ENCODE peak calls at places on chromosomes 6 and 20, in nine cellular contexts. N, M, F, Y, J, U, B, P and E are unnamed samples.

GRCh38 chr6:99603421-99604160 is 3.0 kb upstream of the PRDM13 start:
- DNase-seq in N (no peak), M (no peak), F (no peak), Y (peak), J (no peak), U (no peak), B (no peak), P (peak), E (no peak)

GRCh38 chr20:15759546-15760216 is 813.6 kb downstream of the KIF16B start:
- DNase-seq in N (no peak), M (no peak), F (no peak), Y (no peak), J (peak), U (no peak), B (no peak), P (no peak), E (no peak)

GRCh38 chr20:5127204-5127858 is 523 bp downstream of the CDS2 start:
- DNase-seq in N (no peak), M (peak), F (peak), Y (peak), J (no peak), U (no peak), B (peak), P (peak), E (no peak)

GRCh38 chr6:159654483-159655098 is 38.5 kb downstream of the SOD2 start:
- DNase-seq in N (no peak), M (no peak), F (peak), Y (peak), J (peak), U (peak), B (no peak), P (no peak), E (peak)

GRCh38 chr6:97240222-97240621 is 42.8 kb downstream of the MMS22L start:
- DNase-seq in N (peak), M (no peak), F (no peak), Y (peak), J (peak), U (no peak), B (no peak), P (no peak), E (peak)

GRCh38 chr20:46699651-46700359 is 9.6 kb upstream of the SLC2A10 start:
- DNase-seq in N (peak), M (no peak), F (no peak), Y (peak), J (no peak), U (no peak), B (no peak), P (peak), E (no peak)

GRCh38 chr6:154882107-154882506 is 113.0 kb upstream of the TIAM2 start:
- DNase-seq in N (no peak), M (no peak), F (no peak), Y (peak), J (no peak), U (no peak), B (no peak), P (no peak), E (no peak)

GRCh38 chr6:156852147-156852857 is 75.1 kb downstream of the ARID1B start:
- DNase-seq in N (no peak), M (no peak), F (peak), Y (no peak), J (no peak), U (no peak), B (no peak), P (no peak), E (no peak)

GRCh38 chr6:5580736-5581568 is 319.6 kb downstream of the FARS2 start:
- DNase-seq in N (no peak), M (no peak), F (no peak), Y (no peak), J (no peak), U (no peak), B (no peak), P (no peak), E (no peak)

GRCh38 chr6:107114872-107115694 is at the start of gene BEND3:
- DNase-seq in N (no peak), M (peak), F (peak), Y (no peak), J (no peak), U (no peak), B (peak), P (peak), E (no peak)

GRCh38 chr20:38635721-38636285 is 34.2 kb downstream of the ARHGAP40 start:
- DNase-seq in N (peak), M (no peak), F (no peak), Y (peak), J (no peak), U (no peak), B (no peak), P (no peak), E (peak)

GRCh38 chr20:31602779-31603441 is 2.2 kb upstream of the ID1 start:
- DNase-seq in N (peak), M (no peak), F (peak), Y (peak), J (no peak), U (peak), B (peak), P (peak), E (no peak)

GRCh38 chr6:70099732-70100131 is 203.2 kb downstream of the COL9A1 start:
- DNase-seq in N (no peak), M (no peak), F (no peak), Y (no peak), J (no peak), U (no peak), B (no peak), P (no peak), E (no peak)

GRCh38 chr6:23228439-23229024 is 659.2 kb downstream of the HDGFL1 start:
- DNase-seq in N (peak), M (no peak), F (no peak), Y (no peak), J (no peak), U (no peak), B (no peak), P (peak), E (no peak)

GRCh38 chr6:88997365-88997764 is 33.9 kb upstream of the RNGTT start:
- DNase-seq in N (no peak), M (no peak), F (no peak), Y (no peak), J (no peak), U (no peak), B (no peak), P (no peak), E (no peak)

GRCh38 chr6:113276631-113277030 is 580.5 kb upstream of the MARCKS start:
- DNase-seq in N (no peak), M (no peak), F (no peak), Y (no peak), J (no peak), U (no peak), B (no peak), P (no peak), E (no peak)

GRCh38 chr6:81800666-81801065 is 48.2 kb upstream of the TENT5A start:
- DNase-seq in N (no peak), M (no peak), F (no peak), Y (no peak), J (no peak), U (no peak), B (no peak), P (no peak), E (no peak)

GRCh38 chr6:33410711-33411631 is at the start of gene PHF1:
- DNase-seq in N (peak), M (no peak), F (no peak), Y (peak), J (no peak), U (peak), B (no peak), P (no peak), E (no peak)

GRCh38 chr6:117167520-117168271 is 97.7 kb upstream of the VGLL2 start:
- DNase-seq in N (no peak), M (no peak), F (no peak), Y (no peak), J (no peak), U (peak), B (no peak), P (peak), E (peak)

GRCh38 chr20:39381598-39381997 is 419.5 kb downstream of the DHX35 start:
- DNase-seq in N (no peak), M (no peak), F (no peak), Y (no peak), J (no peak), U (no peak), B (no peak), P (peak), E (no peak)

GRCh38 chr20:40563296-40563950 is 125.6 kb downstream of the MAFB start:
- DNase-seq in N (peak), M (peak), F (no peak), Y (peak), J (no peak), U (no peak), B (no peak), P (no peak), E (no peak)

GRCh38 chr6:75602164-75602896 is 650 bp downstream of the SENP6 start:
- DNase-seq in N (peak), M (peak), F (peak), Y (peak), J (no peak), U (peak), B (peak), P (peak), E (no peak)

GRCh38 chr20:53829706-53830521 is 236.3 kb upstream of the ZNF217 start:
- DNase-seq in N (peak), M (no peak), F (peak), Y (peak), J (peak), U (peak), B (no peak), P (no peak), E (no peak)
- H3K4me3 ChIP-seq in N (peak), M (peak), F (peak), Y (peak), J (peak), U (peak), B (peak), P (no peak), E (no peak)

DNA sequence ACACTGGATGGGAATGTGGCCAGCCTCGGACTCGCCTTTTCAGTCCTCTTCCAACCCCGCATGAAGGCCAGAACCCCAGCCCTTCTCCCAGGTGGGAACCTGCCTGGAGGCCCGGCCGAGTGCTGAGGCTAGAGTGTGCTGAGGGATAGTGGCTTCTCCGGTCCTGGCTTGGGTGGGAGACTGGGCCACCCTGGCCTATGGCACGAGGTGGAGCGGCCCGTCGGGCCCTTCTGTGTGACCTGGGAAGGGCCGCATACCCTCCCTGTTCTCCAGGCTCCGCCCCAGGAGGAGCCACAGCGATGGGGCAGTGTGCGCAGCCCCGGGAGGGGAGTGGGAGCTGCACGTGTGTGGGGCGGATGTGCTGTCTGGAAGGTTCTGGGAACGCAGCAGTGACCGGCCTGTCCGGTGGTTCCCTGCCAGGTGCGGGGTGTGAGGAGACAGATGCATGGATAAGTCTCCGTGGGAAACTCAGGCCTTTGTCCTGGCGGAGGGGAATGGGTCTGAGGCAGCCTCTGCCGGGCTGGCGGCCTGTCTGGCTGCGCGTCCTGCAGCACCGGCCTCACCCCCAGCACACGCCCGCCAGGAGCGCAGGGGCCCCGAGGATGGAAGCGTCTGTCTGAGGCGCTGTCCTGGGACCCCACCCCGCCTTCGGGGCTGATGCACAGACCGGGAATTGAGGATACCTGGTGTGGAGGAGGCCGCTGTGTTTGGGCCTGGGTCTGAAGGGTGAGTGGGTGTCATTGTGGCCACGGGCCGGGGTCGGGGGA is 1.1 kb upstream of the BHLHE23 start:
- DNase-seq in N (no peak), M (no peak), F (no peak), Y (no peak), J (no peak), U (no peak), B (no peak), P (peak), E (no peak)
- H3K4me3 ChIP-seq in N (no peak), M (no peak), F (no peak), Y (no peak), J (no peak), U (no peak), B (no peak), P (no peak), E (no peak)

GRCh38 chr6:124963416-124964083 is 1.3 kb downstream of the RNF217 start:
- DNase-seq in N (no peak), M (no peak), F (no peak), Y (peak), J (no peak), U (no peak), B (no peak), P (no peak), E (no peak)

GRCh38 chr6:124964084-124964763 is 2.0 kb downstream of the RNF217 start:
- DNase-seq in N (no peak), M (no peak), F (no peak), Y (peak), J (no peak), U (peak), B (no peak), P (no peak), E (no peak)

GRCh38 chr6:124962617-124963415 is 579 bp downstream of the RNF217 start:
- DNase-seq in N (no peak), M (peak), F (no peak), Y (no peak), J (no peak), U (no peak), B (no peak), P (peak), E (no peak)

GRCh38 chr6:124967444-124967843 is 5.2 kb downstream of the RNF217 start:
- DNase-seq in N (no peak), M (no peak), F (no peak), Y (no peak), J (no peak), U (no peak), B (no peak), P (no peak), E (no peak)

GRCh38 chr6:124964764-124965105 is 2.5 kb downstream of the RNF217 start:
- DNase-seq in N (no peak), M (no peak), F (no peak), Y (no peak), J (no peak), U (no peak), B (no peak), P (no peak), E (no peak)
- H3K4me3 ChIP-seq in N (peak), M (peak), F (no peak), Y (peak), J (peak), U (peak), B (no peak), P (peak), E (peak)

GRCh38 chr6:137415127-137415833 is 78.9 kb downstream of the OLIG3 start:
- DNase-seq in N (peak), M (peak), F (peak), Y (peak), J (peak), U (peak), B (peak), P (peak), E (peak)
- H3K4me3 ChIP-seq in N (peak), M (peak), F (peak), Y (peak), J (peak), U (peak), B (peak), P (peak), E (peak)

GRCh38 chr20:34880095-34880680 is 3.8 kb downstream of the ACSS2 start:
- DNase-seq in N (no peak), M (no peak), F (no peak), Y (no peak), J (no peak), U (no peak), B (no peak), P (no peak), E (no peak)
- H3K4me3 ChIP-seq in N (no peak), M (no peak), F (no peak), Y (no peak), J (no peak), U (no peak), B (no peak), P (no peak), E (no peak)

DNA sequence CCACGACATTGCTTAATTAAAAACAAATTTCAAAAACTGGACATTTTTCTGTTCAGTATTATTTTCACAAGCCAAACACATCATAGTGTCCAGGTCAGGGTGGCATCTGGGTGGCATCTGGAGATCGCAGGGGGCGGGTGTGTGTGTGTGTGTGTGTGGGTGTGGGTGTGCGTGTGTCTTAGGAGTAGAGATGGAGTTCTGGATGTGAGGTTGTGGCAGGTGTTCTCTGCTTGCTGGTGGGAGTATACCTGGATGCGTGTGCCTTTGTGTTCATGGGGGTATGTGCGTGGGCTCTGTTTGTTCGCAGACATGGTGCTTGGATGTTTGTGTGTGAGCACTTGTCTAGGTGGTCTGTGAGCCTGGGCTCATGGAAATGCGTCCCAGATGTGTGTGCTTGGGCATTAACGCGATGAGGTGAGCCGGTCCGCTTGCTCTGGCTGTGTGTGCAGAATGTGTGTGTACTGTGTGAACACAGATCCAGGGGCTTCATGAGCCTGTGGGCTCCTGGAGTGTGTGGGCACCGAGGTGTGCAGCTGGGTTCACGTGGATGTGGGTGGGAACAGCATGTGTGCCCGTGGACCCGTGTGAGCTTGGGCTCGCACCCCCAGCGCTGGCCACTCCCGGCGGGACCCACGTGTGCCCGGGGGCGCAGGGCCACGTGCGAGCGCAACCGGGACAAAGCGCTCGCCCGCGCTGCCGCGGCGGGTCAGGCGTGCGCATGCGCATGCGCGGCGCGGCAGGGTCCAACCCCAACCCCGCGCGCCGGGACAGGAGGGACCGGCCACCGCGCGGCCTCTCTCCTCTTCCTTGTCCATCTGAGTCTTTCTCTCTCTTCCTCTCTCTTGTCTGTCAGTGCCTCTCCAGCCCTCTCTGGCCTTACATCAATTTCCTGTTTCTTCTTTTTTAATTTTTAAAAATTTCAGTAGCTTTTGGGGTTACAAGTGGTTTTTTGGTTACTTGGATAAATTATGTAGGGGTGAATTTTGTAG is 60.4 kb downstream of the SRC start:
- DNase-seq in N (no peak), M (no peak), F (peak), Y (no peak), J (no peak), U (no peak), B (no peak), P (peak), E (no peak)
- H3K4me3 ChIP-seq in N (peak), M (no peak), F (peak), Y (peak), J (peak), U (peak), B (no peak), P (peak), E (peak)

DNA sequence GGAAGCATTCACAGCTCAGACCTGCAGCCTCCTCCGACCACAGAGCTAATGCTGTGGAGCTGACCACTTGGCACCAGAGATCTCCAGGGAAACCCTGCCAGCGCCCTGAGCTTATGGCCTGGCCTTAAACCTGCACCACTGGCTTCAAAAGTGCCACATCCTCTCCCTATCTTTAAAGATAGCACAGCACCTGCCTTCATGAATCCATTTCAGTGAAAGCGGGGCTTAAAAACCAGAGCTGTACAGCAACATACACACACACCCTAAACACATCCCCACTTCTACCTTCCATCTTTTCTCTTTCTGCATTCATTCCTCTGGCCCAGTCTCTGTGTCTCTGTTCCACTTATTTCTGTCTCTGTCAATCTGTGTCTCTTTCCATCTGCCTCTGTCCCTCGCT is 59.8 kb upstream of the CCDC167 start:
- DNase-seq in N (no peak), M (no peak), F (no peak), Y (no peak), J (no peak), U (no peak), B (no peak), P (no peak), E (no peak)
- H3K4me3 ChIP-seq in N (no peak), M (no peak), F (no peak), Y (no peak), J (no peak), U (no peak), B (no peak), P (no peak), E (no peak)

GRCh38 chr6:6942826-6943225 is 164.9 kb upstream of the RREB1 start:
- DNase-seq in N (no peak), M (peak), F (no peak), Y (peak), J (no peak), U (no peak), B (no peak), P (no peak), E (no peak)
- H3K4me3 ChIP-seq in N (no peak), M (no peak), F (no peak), Y (no peak), J (peak), U (no peak), B (no peak), P (no peak), E (no peak)